ENCODE peak calls at places on chromosome 2, in seven cellular contexts. One of them, this sample, is unnamed.

GRCh38 chr2:68167186-68167585 is 9.5 kb downstream of the PNO1 start:
- DNase-seq in H9: no peak
- DNase-seq in gastrocnemius medialis: no peak
- DNase-seq in kidney: no peak
- DNase-seq in A549: no peak
- DNase-seq in left ventricle myocardium inferior: no peak
- DNase-seq in adrenal gland: no peak
- DNase-seq in this sample: no peak

GRCh38 chr2:234635284-234635683 is 138.4 kb upstream of the ARL4C start:
- DNase-seq in H9: no peak
- DNase-seq in gastrocnemius medialis: no peak
- DNase-seq in kidney: no peak
- DNase-seq in A549: no peak
- DNase-seq in left ventricle myocardium inferior: no peak
- DNase-seq in adrenal gland: no peak
- DNase-seq in this sample: no peak

GRCh38 chr2:108370080-108370479 is 7.7 kb upstream of the SULT1C4 start:
- DNase-seq in H9: no peak
- DNase-seq in gastrocnemius medialis: no peak
- DNase-seq in kidney: no peak
- DNase-seq in A549: no peak
- DNase-seq in left ventricle myocardium inferior: no peak
- DNase-seq in adrenal gland: no peak
- DNase-seq in this sample: no peak

GRCh38 chr2:9258953-9259399 is 52.4 kb downstream of the ASAP2 start:
- DNase-seq in H9: no peak
- DNase-seq in gastrocnemius medialis: no peak
- DNase-seq in kidney: peak; percentile 92
- DNase-seq in A549: no peak
- DNase-seq in left ventricle myocardium inferior: peak; percentile 74
- DNase-seq in adrenal gland: no peak
- DNase-seq in this sample: no peak

GRCh38 chr2:116489292-116489691 is 1325.2 kb upstream of the DDX18 start:
- DNase-seq in H9: no peak
- DNase-seq in gastrocnemius medialis: no peak
- DNase-seq in kidney: no peak
- DNase-seq in A549: no peak
- DNase-seq in left ventricle myocardium inferior: no peak
- DNase-seq in adrenal gland: no peak
- DNase-seq in this sample: no peak

GRCh38 chr2:203451011-203451410 is 84.1 kb downstream of the RAPH1 start:
- DNase-seq in H9: no peak
- DNase-seq in gastrocnemius medialis: no peak
- DNase-seq in kidney: no peak
- DNase-seq in A549: no peak
- DNase-seq in left ventricle myocardium inferior: no peak
- DNase-seq in adrenal gland: no peak
- DNase-seq in this sample: no peak

GRCh38 chr2:74179063-74179865 is 585 bp upstream of the MOB1A start:
- DNase-seq in H9: no peak
- DNase-seq in gastrocnemius medialis: no peak
- DNase-seq in kidney: no peak
- DNase-seq in A549: no peak
- DNase-seq in left ventricle myocardium inferior: no peak
- DNase-seq in adrenal gland: no peak
- DNase-seq in this sample: no peak

GRCh38 chr2:200042944-200043343 is 87.6 kb downstream of the MAIP1 start:
- DNase-seq in H9: no peak
- DNase-seq in gastrocnemius medialis: no peak
- DNase-seq in kidney: no peak
- DNase-seq in A549: no peak
- DNase-seq in left ventricle myocardium inferior: no peak
- DNase-seq in adrenal gland: no peak
- DNase-seq in this sample: no peak

GRCh38 chr2:26994975-26995374 is 24.5 kb downstream of the MAPRE3 start:
- DNase-seq in H9: no peak
- DNase-seq in gastrocnemius medialis: no peak
- DNase-seq in kidney: no peak
- DNase-seq in A549: no peak
- DNase-seq in left ventricle myocardium inferior: no peak
- DNase-seq in adrenal gland: no peak
- DNase-seq in this sample: no peak

GRCh38 chr2:26988165-26988879 is 17.9 kb downstream of the MAPRE3 start:
- DNase-seq in H9: no peak
- DNase-seq in gastrocnemius medialis: no peak
- DNase-seq in kidney: no peak
- DNase-seq in A549: no peak
- DNase-seq in left ventricle myocardium inferior: no peak
- DNase-seq in adrenal gland: no peak
- DNase-seq in this sample: peak; percentile 59

GRCh38 chr2:26993768-26994167 is 23.3 kb downstream of the MAPRE3 start:
- DNase-seq in H9: no peak
- DNase-seq in gastrocnemius medialis: no peak
- DNase-seq in kidney: no peak
- DNase-seq in A549: no peak
- DNase-seq in left ventricle myocardium inferior: no peak
- DNase-seq in adrenal gland: no peak
- DNase-seq in this sample: no peak

GRCh38 chr2:26989156-26989555 is 18.7 kb downstream of the MAPRE3 start:
- DNase-seq in H9: no peak
- DNase-seq in gastrocnemius medialis: no peak
- DNase-seq in kidney: no peak
- DNase-seq in A549: no peak
- DNase-seq in left ventricle myocardium inferior: no peak
- DNase-seq in adrenal gland: no peak
- DNase-seq in this sample: peak; percentile 52

DNA sequence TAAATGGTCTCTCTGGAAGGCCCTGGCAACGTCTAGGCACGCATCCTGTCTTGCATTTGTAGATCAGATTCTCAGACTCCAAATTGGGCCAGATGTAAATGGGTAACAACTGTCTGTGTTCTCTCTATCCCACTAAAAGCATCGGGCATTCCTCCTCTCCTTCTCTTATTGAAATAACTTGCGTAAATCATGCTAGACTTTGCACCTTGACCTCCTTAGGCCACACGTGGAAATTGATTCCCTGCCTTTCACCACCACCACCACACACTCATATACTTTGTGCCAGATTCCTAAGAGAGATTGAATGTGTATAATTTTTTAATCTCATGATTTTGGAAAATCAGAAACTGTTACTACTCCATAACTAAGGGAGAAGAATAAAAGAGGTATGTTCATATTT is 21.3 kb downstream of the MAPRE3 start:
- DNase-seq in H9: no peak
- DNase-seq in gastrocnemius medialis: no peak
- DNase-seq in kidney: no peak
- DNase-seq in A549: no peak
- DNase-seq in left ventricle myocardium inferior: no peak
- DNase-seq in adrenal gland: no peak
- DNase-seq in this sample: no peak
- H3K9me3 ChIP-seq in H9: no peaks in the 10 kb centered on the region
- H3K9me3 ChIP-seq in gastrocnemius medialis: no peaks in the 10 kb centered on the region
- H3K9me3 ChIP-seq in kidney: no peaks in the 10 kb centered on the region
- H3K9me3 ChIP-seq in A549: no peaks in the 10 kb centered on the region
- H3K9me3 ChIP-seq in left ventricle myocardium inferior: no peaks in the 10 kb centered on the region
- H3K9me3 ChIP-seq in adrenal gland: no peaks in the 10 kb centered on the region
- H3K9me3 ChIP-seq in this sample: peaks cover 3% of the 10 kb centered on the region

GRCh38 chr2:34663314-34663713 is 1064.2 kb upstream of the FAM98A start:
- DNase-seq in H9: no peak
- DNase-seq in gastrocnemius medialis: no peak
- DNase-seq in kidney: no peak
- DNase-seq in A549: no peak
- DNase-seq in left ventricle myocardium inferior: no peak
- DNase-seq in adrenal gland: no peak
- DNase-seq in this sample: no peak
- H3K9me3 ChIP-seq in H9: no peaks in the 10 kb centered on the region
- H3K9me3 ChIP-seq in gastrocnemius medialis: no peaks in the 10 kb centered on the region
- H3K9me3 ChIP-seq in kidney: no peaks in the 10 kb centered on the region
- H3K9me3 ChIP-seq in A549: no peaks in the 10 kb centered on the region
- H3K9me3 ChIP-seq in left ventricle myocardium inferior: no peaks in the 10 kb centered on the region
- H3K9me3 ChIP-seq in adrenal gland: no peaks in the 10 kb centered on the region
- H3K9me3 ChIP-seq in this sample: no peaks in the 10 kb centered on the region

DNA sequence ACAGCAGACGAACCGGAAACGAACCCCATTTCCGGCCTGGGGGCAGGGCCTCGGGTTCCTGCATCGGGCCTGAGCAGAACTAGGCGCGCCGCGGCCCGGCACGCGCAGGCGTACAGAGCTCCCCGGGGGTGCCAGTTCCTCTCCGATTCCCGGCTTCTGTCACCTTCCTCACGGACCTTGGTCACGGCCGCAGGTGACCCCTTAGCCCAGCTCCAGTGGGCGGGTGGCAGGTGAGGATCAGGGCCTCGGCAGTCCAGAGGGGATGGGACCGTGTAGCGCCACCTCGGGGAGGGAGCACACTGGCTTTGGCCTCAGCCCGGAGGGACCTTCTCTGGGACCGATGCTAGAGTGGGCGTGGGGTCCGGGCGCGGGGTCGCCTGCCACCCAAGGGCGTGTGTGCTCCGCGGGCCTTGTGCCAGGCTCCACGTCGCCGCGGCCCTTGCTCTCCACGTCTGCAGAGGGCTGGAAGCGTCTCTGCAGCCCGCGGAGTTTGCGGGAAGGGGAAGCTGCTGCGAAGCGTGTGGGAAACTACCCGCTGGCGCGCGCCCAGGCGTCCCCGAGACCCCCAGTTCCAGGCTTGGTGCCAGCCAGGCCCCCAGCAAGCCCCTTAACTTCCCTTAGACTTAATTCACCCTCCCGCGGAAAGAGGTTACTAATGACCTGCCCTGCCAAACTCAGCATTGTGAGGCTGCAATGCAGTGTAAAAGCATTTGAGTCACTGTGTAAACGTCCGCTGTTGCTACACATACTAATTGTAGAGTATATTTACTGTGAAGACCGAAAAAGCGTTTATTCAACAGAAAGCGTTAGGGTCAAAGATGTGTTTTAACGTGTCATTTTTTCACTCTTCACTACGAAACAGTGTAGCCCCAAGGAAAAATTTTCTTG is at the start of gene TRAPPC12:
- DNase-seq in H9: peak; percentile 96
- DNase-seq in gastrocnemius medialis: peak; percentile 81
- DNase-seq in kidney: peak; percentile 96
- DNase-seq in A549: peak; percentile 96
- DNase-seq in left ventricle myocardium inferior: peak; percentile 93
- DNase-seq in adrenal gland: peak; percentile 90
- DNase-seq in this sample: peak; percentile 88
- H3K9me3 ChIP-seq in H9: no peaks in the 10 kb centered on the region
- H3K9me3 ChIP-seq in gastrocnemius medialis: no peaks in the 10 kb centered on the region
- H3K9me3 ChIP-seq in kidney: no peaks in the 10 kb centered on the region
- H3K9me3 ChIP-seq in A549: no peaks in the 10 kb centered on the region
- H3K9me3 ChIP-seq in left ventricle myocardium inferior: no peaks in the 10 kb centered on the region
- H3K9me3 ChIP-seq in adrenal gland: no peaks in the 10 kb centered on the region
- H3K9me3 ChIP-seq in this sample: no peaks in the 10 kb centered on the region

DNA sequence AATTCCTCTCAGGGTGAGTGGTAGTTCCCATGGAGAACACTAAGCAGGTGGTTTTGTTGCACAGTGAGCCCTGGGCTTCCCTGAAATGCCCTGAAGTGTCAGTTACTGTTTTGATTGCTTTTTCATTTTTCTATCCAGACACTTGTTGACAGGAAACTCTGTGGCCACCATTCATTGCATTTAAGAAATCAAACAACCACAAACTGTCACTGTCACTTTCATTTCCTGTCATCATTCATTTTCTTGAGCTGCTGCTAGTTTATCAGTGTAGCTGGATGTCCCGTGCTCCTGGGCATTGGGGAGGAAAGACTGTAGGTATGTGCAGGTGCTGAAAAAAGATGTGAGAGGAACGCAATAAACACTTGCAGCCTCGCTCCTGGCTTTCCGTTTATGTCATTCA is 891.6 kb upstream of the ZEB2 start:
- DNase-seq in H9: no peak
- DNase-seq in gastrocnemius medialis: no peak
- DNase-seq in kidney: no peak
- DNase-seq in A549: no peak
- DNase-seq in left ventricle myocardium inferior: no peak
- DNase-seq in adrenal gland: no peak
- DNase-seq in this sample: no peak
- H3K9me3 ChIP-seq in H9: no peaks in the 10 kb centered on the region
- H3K9me3 ChIP-seq in gastrocnemius medialis: no peaks in the 10 kb centered on the region
- H3K9me3 ChIP-seq in kidney: no peaks in the 10 kb centered on the region
- H3K9me3 ChIP-seq in A549: no peaks in the 10 kb centered on the region
- H3K9me3 ChIP-seq in left ventricle myocardium inferior: peaks cover 26% of the 10 kb centered on the region
- H3K9me3 ChIP-seq in adrenal gland: no peaks in the 10 kb centered on the region
- H3K9me3 ChIP-seq in this sample: no peaks in the 10 kb centered on the region

GRCh38 chr2:139080244-139080643 is 300.1 kb upstream of the NXPH2 start:
- DNase-seq in H9: no peak
- DNase-seq in gastrocnemius medialis: no peak
- DNase-seq in kidney: no peak
- DNase-seq in A549: no peak
- DNase-seq in left ventricle myocardium inferior: no peak
- DNase-seq in adrenal gland: no peak
- DNase-seq in this sample: no peak
- H3K9me3 ChIP-seq in H9: no peaks in the 10 kb centered on the region
- H3K9me3 ChIP-seq in gastrocnemius medialis: no peaks in the 10 kb centered on the region
- H3K9me3 ChIP-seq in kidney: no peaks in the 10 kb centered on the region
- H3K9me3 ChIP-seq in A549: no peaks in the 10 kb centered on the region
- H3K9me3 ChIP-seq in left ventricle myocardium inferior: no peaks in the 10 kb centered on the region
- H3K9me3 ChIP-seq in adrenal gland: no peaks in the 10 kb centered on the region
- H3K9me3 ChIP-seq in this sample: no peaks in the 10 kb centered on the region

This sample was measured in SJSA1.